ENCODE peak calls at places on chromosomes 5 and 9, in four cellular contexts. One of them, this sample, is unnamed. For H3K4me1, the result is how much of the 10 kb centered on the place peaks cover.

GRCh38 chr9:4465910-4466309 is 24.4 kb upstream of the SLC1A1 start:
- DNase-seq in sigmoid colon: no peak
- DNase-seq in cardiac muscle cell: no peak
- DNase-seq in heart right ventricle: no peak
- DNase-seq in this sample: no peak

GRCh38 chr9:128972956-128973355 is 25.5 kb downstream of the NUP188 start:
- DNase-seq in sigmoid colon: no peak
- DNase-seq in cardiac muscle cell: no peak
- DNase-seq in heart right ventricle: no peak
- DNase-seq in this sample: no peak

GRCh38 chr5:10455273-10455670 is 13.6 kb downstream of the ROPN1L start:
- DNase-seq in sigmoid colon: no peak
- DNase-seq in cardiac muscle cell: no peak
- DNase-seq in heart right ventricle: no peak
- DNase-seq in this sample: no peak

GRCh38 chr5:87733918-87734317 is 321.2 kb upstream of the CCNH start:
- DNase-seq in sigmoid colon: no peak
- DNase-seq in cardiac muscle cell: no peak
- DNase-seq in heart right ventricle: no peak
- DNase-seq in this sample: no peak

GRCh38 chr9:135120249-135120648 is 32.8 kb downstream of the OLFM1 start:
- DNase-seq in sigmoid colon: no peak
- DNase-seq in cardiac muscle cell: no peak
- DNase-seq in heart right ventricle: no peak
- DNase-seq in this sample: no peak

GRCh38 chr9:95368377-95369160 is 51.1 kb upstream of the FANCC start:
- DNase-seq in sigmoid colon: no peak
- DNase-seq in cardiac muscle cell: no peak
- DNase-seq in heart right ventricle: no peak
- DNase-seq in this sample: no peak

GRCh38 chr5:97714426-97714825 is 531.4 kb upstream of the RIOK2 start:
- DNase-seq in sigmoid colon: no peak
- DNase-seq in cardiac muscle cell: no peak
- DNase-seq in heart right ventricle: no peak
- DNase-seq in this sample: no peak

GRCh38 chr9:70411930-70412677 is 2.4 kb downstream of the KLF9 start:
- DNase-seq in sigmoid colon: peak
- DNase-seq in cardiac muscle cell: no peak
- DNase-seq in heart right ventricle: peak
- DNase-seq in this sample: peak

GRCh38 chr5:122312670-122312988 is 592 bp downstream of the SNCAIP start:
- DNase-seq in sigmoid colon: no peak
- DNase-seq in cardiac muscle cell: peak
- DNase-seq in heart right ventricle: no peak
- DNase-seq in this sample: peak

GRCh38 chr9:4306066-4306787 is 6.4 kb upstream of the GLIS3 start:
- DNase-seq in sigmoid colon: no peak
- DNase-seq in cardiac muscle cell: no peak
- DNase-seq in heart right ventricle: no peak
- DNase-seq in this sample: no peak

GRCh38 chr5:157610990-157611389 is 35.4 kb upstream of the ADAM19 start:
- DNase-seq in sigmoid colon: no peak
- DNase-seq in cardiac muscle cell: peak
- DNase-seq in heart right ventricle: no peak
- DNase-seq in this sample: no peak

GRCh38 chr9:18482371-18482770 is 8.4 kb downstream of the ADAMTSL1 start:
- DNase-seq in sigmoid colon: no peak
- DNase-seq in cardiac muscle cell: no peak
- DNase-seq in heart right ventricle: no peak
- DNase-seq in this sample: no peak

GRCh38 chr5:167171056-167171455 is 1120.4 kb upstream of the WWC1 start:
- DNase-seq in sigmoid colon: no peak
- DNase-seq in cardiac muscle cell: no peak
- DNase-seq in heart right ventricle: no peak
- DNase-seq in this sample: no peak

GRCh38 chr9:87350915-87351314 is 146.8 kb upstream of the DAPK1 start:
- DNase-seq in sigmoid colon: no peak
- DNase-seq in cardiac muscle cell: no peak
- DNase-seq in heart right ventricle: no peak
- DNase-seq in this sample: no peak

GRCh38 chr5:176432707-176433106 is 15.5 kb upstream of the FAF2 start:
- DNase-seq in sigmoid colon: no peak
- DNase-seq in cardiac muscle cell: no peak
- DNase-seq in heart right ventricle: no peak
- DNase-seq in this sample: no peak

GRCh38 chr5:57452885-57453284 is 29.7 kb downstream of the ACTBL2 start:
- DNase-seq in sigmoid colon: no peak
- DNase-seq in cardiac muscle cell: no peak
- DNase-seq in heart right ventricle: no peak
- DNase-seq in this sample: no peak

GRCh38 chr5:151123897-151124751 is 33.5 kb downstream of the ANXA6 start:
- DNase-seq in sigmoid colon: peak
- DNase-seq in cardiac muscle cell: no peak
- DNase-seq in heart right ventricle: peak
- DNase-seq in this sample: peak

GRCh38 chr5:38342261-38342660 is 83.9 kb downstream of the EGFLAM start:
- DNase-seq in sigmoid colon: no peak
- DNase-seq in cardiac muscle cell: no peak
- DNase-seq in heart right ventricle: no peak
- DNase-seq in this sample: no peak

GRCh38 chr9:128892223-128892892 is 10.4 kb downstream of the LRRC8A start:
- DNase-seq in sigmoid colon: peak
- DNase-seq in cardiac muscle cell: no peak
- DNase-seq in heart right ventricle: peak
- DNase-seq in this sample: peak

GRCh38 chr5:172635038-172635437 is 6.0 kb upstream of the NEURL1B start:
- DNase-seq in sigmoid colon: no peak
- DNase-seq in cardiac muscle cell: no peak
- DNase-seq in heart right ventricle: no peak
- DNase-seq in this sample: peak

GRCh38 chr5:60842859-60843692 is 993 bp downstream of the ELOVL7 start:
- DNase-seq in sigmoid colon: no peak
- DNase-seq in cardiac muscle cell: peak
- DNase-seq in heart right ventricle: no peak
- DNase-seq in this sample: no peak

GRCh38 chr9:23683021-23683431 is 143.0 kb downstream of the ELAVL2 start:
- DNase-seq in sigmoid colon: no peak
- DNase-seq in cardiac muscle cell: no peak
- DNase-seq in heart right ventricle: no peak
- DNase-seq in this sample: no peak

GRCh38 chr5:91182763-91183162 is 200.4 kb downstream of the ARRDC3 start:
- DNase-seq in sigmoid colon: no peak
- DNase-seq in cardiac muscle cell: no peak
- DNase-seq in heart right ventricle: no peak
- DNase-seq in this sample: no peak

GRCh38 chr5:38697013-38697412 is 140.6 kb upstream of the LIFR start:
- DNase-seq in sigmoid colon: no peak
- DNase-seq in cardiac muscle cell: no peak
- DNase-seq in heart right ventricle: no peak
- DNase-seq in this sample: no peak

GRCh38 chr5:143896981-143897380 is 85.0 kb downstream of the HMHB1 start:
- DNase-seq in sigmoid colon: no peak
- DNase-seq in cardiac muscle cell: no peak
- DNase-seq in heart right ventricle: no peak
- DNase-seq in this sample: no peak

GRCh38 chr5:163916856-163917255 is 411.4 kb downstream of the MAT2B start:
- DNase-seq in sigmoid colon: no peak
- DNase-seq in cardiac muscle cell: no peak
- DNase-seq in heart right ventricle: no peak
- DNase-seq in this sample: no peak

GRCh38 chr9:133449760-133450159 is 10.0 kb upstream of the CACFD1 start:
- DNase-seq in sigmoid colon: no peak
- DNase-seq in cardiac muscle cell: no peak
- DNase-seq in heart right ventricle: no peak
- DNase-seq in this sample: no peak

GRCh38 chr5:65334077-65334476 is 147.6 kb downstream of the ADAMTS6 start:
- DNase-seq in sigmoid colon: no peak
- DNase-seq in cardiac muscle cell: peak
- DNase-seq in heart right ventricle: no peak
- DNase-seq in this sample: no peak

GRCh38 chr5:77751328-77752023 is 24.7 kb downstream of the TBCA start:
- DNase-seq in sigmoid colon: no peak
- DNase-seq in cardiac muscle cell: no peak
- DNase-seq in heart right ventricle: no peak
- DNase-seq in this sample: no peak

GRCh38 chr5:93107141-93107540 is 473.9 kb downstream of the NR2F1-AS1 start:
- DNase-seq in sigmoid colon: no peak
- DNase-seq in cardiac muscle cell: peak
- DNase-seq in heart right ventricle: no peak
- DNase-seq in this sample: no peak

GRCh38 chr5:169808118-169808581 is 171.1 kb downstream of the DOCK2 start:
- DNase-seq in sigmoid colon: no peak
- DNase-seq in cardiac muscle cell: no peak
- DNase-seq in heart right ventricle: no peak
- DNase-seq in this sample: no peak

GRCh38 chr9:71791875-71792274 is 23.6 kb upstream of the CEMIP2 start:
- DNase-seq in sigmoid colon: no peak
- DNase-seq in cardiac muscle cell: no peak
- DNase-seq in heart right ventricle: no peak
- DNase-seq in this sample: no peak

GRCh38 chr9:135939351-135940265 is 21.6 kb downstream of the UBAC1 start:
- DNase-seq in sigmoid colon: no peak
- DNase-seq in cardiac muscle cell: no peak
- DNase-seq in heart right ventricle: no peak
- DNase-seq in this sample: no peak

GRCh38 chr5:59893436-59894227 is at the start of gene PDE4D:
- DNase-seq in sigmoid colon: peak
- DNase-seq in cardiac muscle cell: peak
- DNase-seq in heart right ventricle: peak
- DNase-seq in this sample: peak

GRCh38 chr5:172760136-172760535 is 10.9 kb downstream of the DUSP1 start:
- DNase-seq in sigmoid colon: no peak
- DNase-seq in cardiac muscle cell: no peak
- DNase-seq in heart right ventricle: no peak
- DNase-seq in this sample: no peak

GRCh38 chr5:139046551-139046950 is 151.6 kb downstream of the SIL1 start:
- DNase-seq in sigmoid colon: no peak
- DNase-seq in cardiac muscle cell: no peak
- DNase-seq in heart right ventricle: no peak
- DNase-seq in this sample: no peak

GRCh38 chr9:73810585-73811215 is 659.0 kb downstream of the ANXA1 start:
- DNase-seq in sigmoid colon: no peak
- DNase-seq in cardiac muscle cell: no peak
- DNase-seq in heart right ventricle: no peak
- DNase-seq in this sample: no peak

GRCh38 chr5:54703091-54703490 is 185.5 kb downstream of the SNX18 start:
- DNase-seq in sigmoid colon: peak
- DNase-seq in cardiac muscle cell: no peak
- DNase-seq in heart right ventricle: peak
- DNase-seq in this sample: peak

GRCh38 chr9:88533951-88534455 is 975 bp upstream of the NXNL2 start:
- DNase-seq in sigmoid colon: peak
- DNase-seq in cardiac muscle cell: peak
- DNase-seq in heart right ventricle: no peak
- DNase-seq in this sample: peak

GRCh38 chr9:126988857-126989256 is 74.3 kb downstream of the RALGPS1 start:
- DNase-seq in sigmoid colon: no peak
- DNase-seq in cardiac muscle cell: no peak
- DNase-seq in heart right ventricle: no peak
- DNase-seq in this sample: no peak
- H3K4me1 ChIP-seq in sigmoid colon: under half
- H3K4me1 ChIP-seq in cardiac muscle cell: under half
- H3K4me1 ChIP-seq in heart right ventricle: under half
- H3K4me1 ChIP-seq in this sample: under half

DNA sequence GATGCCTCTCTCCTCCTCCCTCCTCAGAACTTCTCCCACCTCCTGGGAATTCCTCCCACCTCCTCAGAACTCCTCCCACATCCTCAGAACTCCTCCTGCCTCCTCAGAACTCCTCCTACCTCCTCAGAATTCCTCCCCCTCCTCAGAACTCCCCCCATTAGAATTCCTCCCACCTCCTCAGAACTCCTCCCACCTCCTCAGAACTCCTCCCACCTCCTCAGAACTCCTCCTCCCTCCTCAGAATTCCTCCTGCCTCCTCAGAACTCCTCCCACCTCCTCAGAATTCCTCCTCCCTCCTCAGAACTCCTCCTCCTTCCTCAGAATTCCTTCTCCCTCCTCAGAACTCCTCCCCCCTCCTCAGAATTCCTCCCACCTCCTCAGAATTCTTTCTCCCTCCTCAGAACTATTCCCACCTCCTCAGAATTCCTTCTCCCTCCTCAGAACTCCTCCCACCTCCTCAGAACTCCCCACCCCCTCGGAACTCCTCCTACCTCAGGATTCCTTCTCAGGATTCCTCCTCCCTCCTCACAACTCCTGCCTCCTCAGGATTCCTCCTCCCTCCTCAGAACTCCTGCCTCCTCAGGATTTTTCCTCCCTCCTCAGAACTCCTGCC is 23.9 kb downstream of the SLC46A2 start:
- DNase-seq in sigmoid colon: no peak
- DNase-seq in cardiac muscle cell: no peak
- DNase-seq in heart right ventricle: no peak
- DNase-seq in this sample: no peak
- H3K4me1 ChIP-seq in sigmoid colon: under half
- H3K4me1 ChIP-seq in cardiac muscle cell: under half
- H3K4me1 ChIP-seq in heart right ventricle: under half
- H3K4me1 ChIP-seq in this sample: under half

GRCh38 chr9:124522121-124523098 is 15.2 kb upstream of the NR5A1 start:
- DNase-seq in sigmoid colon: peak
- DNase-seq in cardiac muscle cell: no peak
- DNase-seq in heart right ventricle: no peak
- DNase-seq in this sample: no peak
- H3K4me1 ChIP-seq in sigmoid colon: under half
- H3K4me1 ChIP-seq in cardiac muscle cell: under half
- H3K4me1 ChIP-seq in heart right ventricle: under half
- H3K4me1 ChIP-seq in this sample: under half

DNA sequence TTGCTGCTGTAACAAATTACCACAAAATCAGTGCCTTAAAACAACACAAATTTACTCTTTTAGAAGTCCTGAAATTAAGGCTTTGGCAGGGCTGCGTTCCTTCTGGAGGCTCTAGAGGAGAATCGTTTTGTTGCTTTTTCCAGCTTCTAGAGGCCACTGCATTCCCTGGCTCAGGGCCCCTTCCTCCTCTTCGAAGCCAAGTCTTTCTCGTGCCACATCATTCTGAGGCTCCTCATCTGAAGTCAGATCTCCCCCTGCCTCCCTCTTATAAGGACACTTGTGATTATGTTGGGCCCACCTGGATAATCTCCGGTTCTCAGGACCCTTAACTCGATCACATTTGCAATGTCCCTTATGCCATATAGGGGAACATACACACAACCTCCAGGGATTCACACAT is 48.0 kb downstream of the SLC22A5 start:
- DNase-seq in sigmoid colon: no peak
- DNase-seq in cardiac muscle cell: no peak
- DNase-seq in heart right ventricle: no peak
- DNase-seq in this sample: no peak
- H3K4me1 ChIP-seq in sigmoid colon: half or more
- H3K4me1 ChIP-seq in cardiac muscle cell: under half
- H3K4me1 ChIP-seq in heart right ventricle: half or more
- H3K4me1 ChIP-seq in this sample: under half